ENCODE peak calls at places on chromosomes 6 and 20, in nine cellular contexts. One of them, this sample, is unnamed.

GRCh38 chr6:20028562-20028961 is 183.7 kb downstream of the MBOAT1 start:
- DNase-seq in PC-3: no peak
- DNase-seq in NCI-H1105: no peak
- DNase-seq in neural progenitor cell: no peak
- DNase-seq in activated gamma-delta T cell treated with Interleukin-2 at 50 U/mL for 16 hours: no peak
- DNase-seq in ureter: no peak
- DNase-seq in activated T-cell treated with anti-CD3 and anti-CD28 coated beads for 1 hour: no peak
- DNase-seq in activated CD8-positive, alpha-beta memory T cell treated with anti-CD3 and anti-CD28 coated beads for 4 hours: no peak
- DNase-seq in NCI-H187: no peak
- DNase-seq in this sample: no peak

GRCh38 chr6:169269180-169270076 is 15.8 kb upstream of the THBS2 start:
- DNase-seq in activated gamma-delta T cell treated with Interleukin-2 at 50 U/mL for 16 hours: no peak
- DNase-seq in ureter: no peak
- DNase-seq in PC-3: peak; percentile 7
- DNase-seq in neural progenitor cell: no peak
- DNase-seq in activated T-cell treated with anti-CD3 and anti-CD28 coated beads for 1 hour: no peak
- DNase-seq in NCI-H1105: no peak
- DNase-seq in activated CD8-positive, alpha-beta memory T cell treated with anti-CD3 and anti-CD28 coated beads for 4 hours: no peak
- DNase-seq in NCI-H187: no peak
- DNase-seq in this sample: no peak

GRCh38 chr6:7041511-7042026 is 66.2 kb upstream of the RREB1 start:
- DNase-seq in NCI-H1105: no peak
- DNase-seq in ureter: no peak
- DNase-seq in activated gamma-delta T cell treated with Interleukin-2 at 50 U/mL for 16 hours: no peak
- DNase-seq in neural progenitor cell: no peak
- DNase-seq in PC-3: no peak
- DNase-seq in NCI-H187: no peak
- DNase-seq in activated T-cell treated with anti-CD3 and anti-CD28 coated beads for 1 hour: no peak
- DNase-seq in activated CD8-positive, alpha-beta memory T cell treated with anti-CD3 and anti-CD28 coated beads for 4 hours: no peak
- DNase-seq in this sample: no peak

GRCh38 chr6:140105857-140106256 is 731.4 kb upstream of the CITED2 start:
- DNase-seq in activated T-cell treated with anti-CD3 and anti-CD28 coated beads for 1 hour: no peak
- DNase-seq in activated gamma-delta T cell treated with Interleukin-2 at 50 U/mL for 16 hours: no peak
- DNase-seq in PC-3: peak; percentile 36
- DNase-seq in activated CD8-positive, alpha-beta memory T cell treated with anti-CD3 and anti-CD28 coated beads for 4 hours: no peak
- DNase-seq in NCI-H1105: no peak
- DNase-seq in NCI-H187: no peak
- DNase-seq in ureter: no peak
- DNase-seq in neural progenitor cell: peak; percentile 55
- DNase-seq in this sample: peak; percentile 39

GRCh38 chr6:70221025-70221714 is 81.7 kb downstream of the COL9A1 start:
- DNase-seq in activated T-cell treated with anti-CD3 and anti-CD28 coated beads for 1 hour: no peak
- DNase-seq in NCI-H187: no peak
- DNase-seq in NCI-H1105: peak; percentile 60
- DNase-seq in activated CD8-positive, alpha-beta memory T cell treated with anti-CD3 and anti-CD28 coated beads for 4 hours: no peak
- DNase-seq in activated gamma-delta T cell treated with Interleukin-2 at 50 U/mL for 16 hours: no peak
- DNase-seq in PC-3: peak; percentile 36
- DNase-seq in ureter: no peak
- DNase-seq in neural progenitor cell: peak; percentile 72
- DNase-seq in this sample: peak; percentile 46

GRCh38 chr6:63764318-63764916 is 128.8 kb downstream of the PHF3 start:
- DNase-seq in activated T-cell treated with anti-CD3 and anti-CD28 coated beads for 1 hour: no peak
- DNase-seq in activated gamma-delta T cell treated with Interleukin-2 at 50 U/mL for 16 hours: no peak
- DNase-seq in NCI-H1105: peak; percentile 29
- DNase-seq in ureter: no peak
- DNase-seq in PC-3: peak; percentile 74
- DNase-seq in activated CD8-positive, alpha-beta memory T cell treated with anti-CD3 and anti-CD28 coated beads for 4 hours: no peak
- DNase-seq in neural progenitor cell: peak; percentile 56
- DNase-seq in NCI-H187: no peak
- DNase-seq in this sample: no peak

GRCh38 chr6:118632359-118632758 is 19.0 kb downstream of the CEP85L start:
- DNase-seq in activated gamma-delta T cell treated with Interleukin-2 at 50 U/mL for 16 hours: no peak
- DNase-seq in activated T-cell treated with anti-CD3 and anti-CD28 coated beads for 1 hour: no peak
- DNase-seq in neural progenitor cell: no peak
- DNase-seq in NCI-H187: no peak
- DNase-seq in activated CD8-positive, alpha-beta memory T cell treated with anti-CD3 and anti-CD28 coated beads for 4 hours: no peak
- DNase-seq in ureter: no peak
- DNase-seq in PC-3: no peak
- DNase-seq in NCI-H1105: no peak
- DNase-seq in this sample: no peak

GRCh38 chr20:23629017-23629541 is 8.7 kb downstream of the CST3 start:
- DNase-seq in activated CD8-positive, alpha-beta memory T cell treated with anti-CD3 and anti-CD28 coated beads for 4 hours: no peak
- DNase-seq in activated gamma-delta T cell treated with Interleukin-2 at 50 U/mL for 16 hours: no peak
- DNase-seq in NCI-H1105: no peak
- DNase-seq in neural progenitor cell: no peak
- DNase-seq in NCI-H187: no peak
- DNase-seq in ureter: no peak
- DNase-seq in PC-3: peak; percentile 94
- DNase-seq in activated T-cell treated with anti-CD3 and anti-CD28 coated beads for 1 hour: no peak
- DNase-seq in this sample: no peak

GRCh38 chr20:47493175-47493953 is 8.3 kb upstream of the NCOA3 start:
- DNase-seq in PC-3: peak; percentile 93
- DNase-seq in NCI-H1105: peak; percentile 81
- DNase-seq in ureter: peak; percentile 92
- DNase-seq in activated gamma-delta T cell treated with Interleukin-2 at 50 U/mL for 16 hours: peak; percentile 32
- DNase-seq in NCI-H187: no peak
- DNase-seq in activated CD8-positive, alpha-beta memory T cell treated with anti-CD3 and anti-CD28 coated beads for 4 hours: no peak
- DNase-seq in activated T-cell treated with anti-CD3 and anti-CD28 coated beads for 1 hour: peak; percentile 36
- DNase-seq in neural progenitor cell: no peak
- DNase-seq in this sample: peak; percentile 48

GRCh38 chr20:38672504-38672903 is 51.8 kb upstream of the SLC32A1 start:
- DNase-seq in activated CD8-positive, alpha-beta memory T cell treated with anti-CD3 and anti-CD28 coated beads for 4 hours: no peak
- DNase-seq in ureter: no peak
- DNase-seq in PC-3: no peak
- DNase-seq in NCI-H187: no peak
- DNase-seq in activated gamma-delta T cell treated with Interleukin-2 at 50 U/mL for 16 hours: no peak
- DNase-seq in neural progenitor cell: no peak
- DNase-seq in activated T-cell treated with anti-CD3 and anti-CD28 coated beads for 1 hour: no peak
- DNase-seq in NCI-H1105: no peak
- DNase-seq in this sample: no peak

GRCh38 chr6:148414836-148415235 is 72.2 kb downstream of the SASH1 start:
- DNase-seq in activated T-cell treated with anti-CD3 and anti-CD28 coated beads for 1 hour: no peak
- DNase-seq in activated gamma-delta T cell treated with Interleukin-2 at 50 U/mL for 16 hours: no peak
- DNase-seq in ureter: no peak
- DNase-seq in neural progenitor cell: no peak
- DNase-seq in PC-3: peak; percentile 63
- DNase-seq in NCI-H1105: no peak
- DNase-seq in activated CD8-positive, alpha-beta memory T cell treated with anti-CD3 and anti-CD28 coated beads for 4 hours: no peak
- DNase-seq in NCI-H187: no peak
- DNase-seq in this sample: no peak

GRCh38 chr20:14937021-14937420 is 599.6 kb upstream of the FLRT3 start:
- DNase-seq in NCI-H1105: no peak
- DNase-seq in ureter: no peak
- DNase-seq in activated gamma-delta T cell treated with Interleukin-2 at 50 U/mL for 16 hours: no peak
- DNase-seq in PC-3: no peak
- DNase-seq in activated T-cell treated with anti-CD3 and anti-CD28 coated beads for 1 hour: no peak
- DNase-seq in neural progenitor cell: no peak
- DNase-seq in activated CD8-positive, alpha-beta memory T cell treated with anti-CD3 and anti-CD28 coated beads for 4 hours: no peak
- DNase-seq in NCI-H187: no peak
- DNase-seq in this sample: no peak

GRCh38 chr20:37534401-37535157 is 6.9 kb upstream of the BLCAP start:
- DNase-seq in activated gamma-delta T cell treated with Interleukin-2 at 50 U/mL for 16 hours: peak; percentile 44
- DNase-seq in neural progenitor cell: peak; percentile 86
- DNase-seq in PC-3: peak; percentile 96
- DNase-seq in NCI-H187: peak; percentile 75
- DNase-seq in activated CD8-positive, alpha-beta memory T cell treated with anti-CD3 and anti-CD28 coated beads for 4 hours: no peak
- DNase-seq in NCI-H1105: peak; percentile 80
- DNase-seq in activated T-cell treated with anti-CD3 and anti-CD28 coated beads for 1 hour: no peak
- DNase-seq in ureter: no peak
- DNase-seq in this sample: peak; percentile 60

GRCh38 chr20:16393836-16394235 is 179.4 kb downstream of the KIF16B start:
- DNase-seq in NCI-H1105: no peak
- DNase-seq in NCI-H187: no peak
- DNase-seq in activated T-cell treated with anti-CD3 and anti-CD28 coated beads for 1 hour: no peak
- DNase-seq in activated CD8-positive, alpha-beta memory T cell treated with anti-CD3 and anti-CD28 coated beads for 4 hours: no peak
- DNase-seq in ureter: no peak
- DNase-seq in activated gamma-delta T cell treated with Interleukin-2 at 50 U/mL for 16 hours: no peak
- DNase-seq in PC-3: no peak
- DNase-seq in neural progenitor cell: no peak
- DNase-seq in this sample: no peak

GRCh38 chr6:31538805-31539400 is 2.9 kb downstream of the DDX39B start:
- DNase-seq in NCI-H1105: no peak
- DNase-seq in activated gamma-delta T cell treated with Interleukin-2 at 50 U/mL for 16 hours: no peak
- DNase-seq in activated CD8-positive, alpha-beta memory T cell treated with anti-CD3 and anti-CD28 coated beads for 4 hours: no peak
- DNase-seq in NCI-H187: no peak
- DNase-seq in neural progenitor cell: no peak
- DNase-seq in ureter: no peak
- DNase-seq in PC-3: no peak
- DNase-seq in activated T-cell treated with anti-CD3 and anti-CD28 coated beads for 1 hour: no peak
- DNase-seq in this sample: no peak

GRCh38 chr20:7274870-7275269 is 507.4 kb downstream of the BMP2 start:
- DNase-seq in NCI-H187: no peak
- DNase-seq in PC-3: no peak
- DNase-seq in activated T-cell treated with anti-CD3 and anti-CD28 coated beads for 1 hour: no peak
- DNase-seq in activated CD8-positive, alpha-beta memory T cell treated with anti-CD3 and anti-CD28 coated beads for 4 hours: no peak
- DNase-seq in neural progenitor cell: no peak
- DNase-seq in NCI-H1105: no peak
- DNase-seq in ureter: no peak
- DNase-seq in activated gamma-delta T cell treated with Interleukin-2 at 50 U/mL for 16 hours: no peak
- DNase-seq in this sample: no peak

GRCh38 chr20:46056970-46057855 is 28.2 kb downstream of the SLC12A5 start:
- DNase-seq in activated gamma-delta T cell treated with Interleukin-2 at 50 U/mL for 16 hours: no peak
- DNase-seq in NCI-H187: no peak
- DNase-seq in activated T-cell treated with anti-CD3 and anti-CD28 coated beads for 1 hour: peak; percentile 13
- DNase-seq in neural progenitor cell: peak; percentile 91
- DNase-seq in activated CD8-positive, alpha-beta memory T cell treated with anti-CD3 and anti-CD28 coated beads for 4 hours: no peak
- DNase-seq in NCI-H1105: no peak
- DNase-seq in PC-3: no peak
- DNase-seq in ureter: no peak
- DNase-seq in this sample: no peak

GRCh38 chr20:49785851-49786174 is 26.8 kb upstream of the SLC9A8 start:
- DNase-seq in neural progenitor cell: no peak
- DNase-seq in NCI-H187: no peak
- DNase-seq in ureter: no peak
- DNase-seq in PC-3: no peak
- DNase-seq in activated CD8-positive, alpha-beta memory T cell treated with anti-CD3 and anti-CD28 coated beads for 4 hours: no peak
- DNase-seq in NCI-H1105: no peak
- DNase-seq in activated gamma-delta T cell treated with Interleukin-2 at 50 U/mL for 16 hours: no peak
- DNase-seq in activated T-cell treated with anti-CD3 and anti-CD28 coated beads for 1 hour: no peak
- DNase-seq in this sample: no peak

GRCh38 chr20:35002426-35003210 is 47.0 kb downstream of the MYH7B start:
- DNase-seq in ureter: no peak
- DNase-seq in neural progenitor cell: no peak
- DNase-seq in NCI-H1105: no peak
- DNase-seq in activated CD8-positive, alpha-beta memory T cell treated with anti-CD3 and anti-CD28 coated beads for 4 hours: no peak
- DNase-seq in activated gamma-delta T cell treated with Interleukin-2 at 50 U/mL for 16 hours: no peak
- DNase-seq in activated T-cell treated with anti-CD3 and anti-CD28 coated beads for 1 hour: no peak
- DNase-seq in PC-3: no peak
- DNase-seq in NCI-H187: no peak
- DNase-seq in this sample: no peak

GRCh38 chr6:34201455-34202098 is 35.1 kb upstream of the HMGA1 start:
- DNase-seq in activated T-cell treated with anti-CD3 and anti-CD28 coated beads for 1 hour: no peak
- DNase-seq in ureter: no peak
- DNase-seq in PC-3: peak; percentile 18
- DNase-seq in activated gamma-delta T cell treated with Interleukin-2 at 50 U/mL for 16 hours: no peak
- DNase-seq in activated CD8-positive, alpha-beta memory T cell treated with anti-CD3 and anti-CD28 coated beads for 4 hours: no peak
- DNase-seq in NCI-H1105: no peak
- DNase-seq in NCI-H187: no peak
- DNase-seq in neural progenitor cell: no peak
- DNase-seq in this sample: no peak

GRCh38 chr6:108157234-108157971 is 8.4 kb upstream of the NR2E1 start:
- DNase-seq in NCI-H1105: no peak
- DNase-seq in neural progenitor cell: peak; percentile 99
- DNase-seq in activated gamma-delta T cell treated with Interleukin-2 at 50 U/mL for 16 hours: no peak
- DNase-seq in activated CD8-positive, alpha-beta memory T cell treated with anti-CD3 and anti-CD28 coated beads for 4 hours: no peak
- DNase-seq in ureter: no peak
- DNase-seq in NCI-H187: no peak
- DNase-seq in PC-3: no peak
- DNase-seq in activated T-cell treated with anti-CD3 and anti-CD28 coated beads for 1 hour: no peak
- DNase-seq in this sample: no peak

GRCh38 chr20:50717974-50718761 is 13.2 kb upstream of the PARD6B start:
- DNase-seq in PC-3: no peak
- DNase-seq in activated gamma-delta T cell treated with Interleukin-2 at 50 U/mL for 16 hours: no peak
- DNase-seq in activated T-cell treated with anti-CD3 and anti-CD28 coated beads for 1 hour: no peak
- DNase-seq in NCI-H187: no peak
- DNase-seq in activated CD8-positive, alpha-beta memory T cell treated with anti-CD3 and anti-CD28 coated beads for 4 hours: no peak
- DNase-seq in neural progenitor cell: no peak
- DNase-seq in NCI-H1105: no peak
- DNase-seq in ureter: no peak
- DNase-seq in this sample: no peak

GRCh38 chr6:42135161-42135560 is 7.3 kb downstream of the C6orf132 start:
- DNase-seq in PC-3: no peak
- DNase-seq in activated gamma-delta T cell treated with Interleukin-2 at 50 U/mL for 16 hours: no peak
- DNase-seq in NCI-H187: no peak
- DNase-seq in NCI-H1105: no peak
- DNase-seq in activated CD8-positive, alpha-beta memory T cell treated with anti-CD3 and anti-CD28 coated beads for 4 hours: no peak
- DNase-seq in ureter: no peak
- DNase-seq in neural progenitor cell: no peak
- DNase-seq in activated T-cell treated with anti-CD3 and anti-CD28 coated beads for 1 hour: no peak
- DNase-seq in this sample: no peak

GRCh38 chr20:11271920-11272594 is 598.3 kb upstream of the JAG1 start:
- DNase-seq in activated T-cell treated with anti-CD3 and anti-CD28 coated beads for 1 hour: no peak
- DNase-seq in PC-3: no peak
- DNase-seq in ureter: no peak
- DNase-seq in activated gamma-delta T cell treated with Interleukin-2 at 50 U/mL for 16 hours: no peak
- DNase-seq in NCI-H1105: no peak
- DNase-seq in neural progenitor cell: peak; percentile 69
- DNase-seq in activated CD8-positive, alpha-beta memory T cell treated with anti-CD3 and anti-CD28 coated beads for 4 hours: no peak
- DNase-seq in NCI-H187: no peak
- DNase-seq in this sample: no peak

GRCh38 chr20:41853803-41854202 is 235.6 kb upstream of the CHD6 start:
- DNase-seq in activated T-cell treated with anti-CD3 and anti-CD28 coated beads for 1 hour: no peak
- DNase-seq in NCI-H187: no peak
- DNase-seq in PC-3: no peak
- DNase-seq in NCI-H1105: no peak
- DNase-seq in activated gamma-delta T cell treated with Interleukin-2 at 50 U/mL for 16 hours: no peak
- DNase-seq in activated CD8-positive, alpha-beta memory T cell treated with anti-CD3 and anti-CD28 coated beads for 4 hours: no peak
- DNase-seq in ureter: no peak
- DNase-seq in neural progenitor cell: no peak
- DNase-seq in this sample: no peak